ENCODE peak calls at places on chromosomes 1 and 21, in six cellular contexts. M, N, H, D, K and O are unnamed samples.

GRCh38 chr1:89260575-89261275 is 11.9 kb downstream of the GBP5 start:
- DNase-seq in M (no peak), D (no peak), K (no peak), H (no peak), N (no peak), O (no peak)

GRCh38 chr1:48069662-48070432 is 72.7 kb upstream of the TRABD2B start:
- DNase-seq in M (no peak), K (no peak), N (no peak), D (no peak), H (no peak), O (no peak)

GRCh38 chr21:44454747-44455523 is at the start of gene LRRC3:
- DNase-seq in K (peak), D (peak), N (peak), H (no peak), M (peak), O (peak)

GRCh38 chr1:172499636-172500141 is 33.3 kb upstream of the SUCO start:
- DNase-seq in N (no peak), D (peak), K (peak), H (peak), M (no peak), O (no peak)

GRCh38 chr1:178912597-178912996 is 41.7 kb upstream of the ANGPTL1 start:
- DNase-seq in D (no peak), K (no peak), M (no peak), N (no peak), H (no peak), O (no peak)

GRCh38 chr1:186559601-186560116 is 98.7 kb upstream of the PDC start:
- DNase-seq in M (no peak), D (no peak), N (no peak), K (no peak), H (peak), O (no peak)

GRCh38 chr1:27645071-27645415 is 10.1 kb upstream of the FGR start:
- DNase-seq in N (no peak), D (no peak), H (no peak), M (no peak), K (no peak), O (peak)

GRCh38 chr1:240658312-240658975 is 46.5 kb upstream of the GREM2 start:
- DNase-seq in M (no peak), D (no peak), H (no peak), N (no peak), K (no peak), O (no peak)

GRCh38 chr1:57485643-57486042 is 61.8 kb upstream of the DAB1 start:
- DNase-seq in K (no peak), M (no peak), D (no peak), N (no peak), H (peak), O (no peak)

GRCh38 chr1:225977937-225978748 is 21.0 kb downstream of the SDE2 start:
- DNase-seq in K (no peak), N (no peak), D (no peak), M (no peak), H (no peak), O (no peak)